ENCODE peak calls at places on chromosomes 4 and X, in six cellular contexts. One of them, this sample, is unnamed.

GRCh38 chrX:47661539-47661938 is 2.6 kb upstream of the UXT start:
- DNase-seq in A549: no peak
- DNase-seq in NB4: no peak
- DNase-seq in endothelial cell of umbilical vein: no peak
- DNase-seq in HepG2: no peak
- DNase-seq in K562: no peak
- DNase-seq in this sample: no peak

GRCh38 chrX:107135076-107135964 is 16.7 kb upstream of the RBM41 start:
- DNase-seq in A549: peak
- DNase-seq in NB4: peak
- DNase-seq in endothelial cell of umbilical vein: no peak
- DNase-seq in HepG2: peak
- DNase-seq in K562: peak
- DNase-seq in this sample: no peak

GRCh38 chrX:21745756-21746155 is 12.2 kb downstream of the SMPX start:
- DNase-seq in A549: peak
- DNase-seq in NB4: peak
- DNase-seq in endothelial cell of umbilical vein: peak
- DNase-seq in HepG2: no peak
- DNase-seq in K562: peak
- DNase-seq in this sample: no peak

GRCh38 chr4:126046081-126046614 is 731.4 kb downstream of the FAT4 start:
- DNase-seq in A549: no peak
- DNase-seq in NB4: no peak
- DNase-seq in endothelial cell of umbilical vein: no peak
- DNase-seq in HepG2: no peak
- DNase-seq in K562: no peak
- DNase-seq in this sample: no peak

GRCh38 chr4:41692717-41693345 is 55.7 kb downstream of the PHOX2B start:
- DNase-seq in A549: peak
- DNase-seq in NB4: peak
- DNase-seq in endothelial cell of umbilical vein: peak
- DNase-seq in HepG2: peak
- DNase-seq in K562: peak
- DNase-seq in this sample: no peak

GRCh38 chrX:8139713-8140112 is 31.4 kb downstream of the VCX2 start:
- DNase-seq in A549: no peak
- DNase-seq in NB4: peak
- DNase-seq in endothelial cell of umbilical vein: no peak
- DNase-seq in HepG2: no peak
- DNase-seq in K562: no peak
- DNase-seq in this sample: no peak

GRCh38 chr4:52910115-52910514 is 48.0 kb downstream of the RASL11B start:
- DNase-seq in A549: no peak
- DNase-seq in NB4: no peak
- DNase-seq in endothelial cell of umbilical vein: no peak
- DNase-seq in HepG2: no peak
- DNase-seq in K562: no peak
- DNase-seq in this sample: no peak

GRCh38 chrX:131305926-131306325 is 16.8 kb upstream of the IGSF1 start:
- DNase-seq in A549: no peak
- DNase-seq in NB4: no peak
- DNase-seq in endothelial cell of umbilical vein: no peak
- DNase-seq in HepG2: no peak
- DNase-seq in K562: no peak
- DNase-seq in this sample: no peak

GRCh38 chrX:70461026-70461425 is 16.4 kb downstream of the DLG3 start:
- DNase-seq in A549: no peak
- DNase-seq in NB4: no peak
- DNase-seq in endothelial cell of umbilical vein: no peak
- DNase-seq in HepG2: no peak
- DNase-seq in K562: no peak
- DNase-seq in this sample: no peak

GRCh38 chrX:10630320-10630719 is 9.9 kb upstream of the MID1 start:
- DNase-seq in A549: no peak
- DNase-seq in NB4: no peak
- DNase-seq in endothelial cell of umbilical vein: no peak
- DNase-seq in HepG2: no peak
- DNase-seq in K562: no peak
- DNase-seq in this sample: no peak

GRCh38 chr4:155688211-155688610 is 21.6 kb downstream of the GUCY1A1 start:
- DNase-seq in A549: no peak
- DNase-seq in NB4: no peak
- DNase-seq in endothelial cell of umbilical vein: no peak
- DNase-seq in HepG2: no peak
- DNase-seq in K562: no peak
- DNase-seq in this sample: no peak

GRCh38 chr4:38009949-38010348 is 49.8 kb downstream of the PTTG2 start:
- DNase-seq in A549: no peak
- DNase-seq in NB4: no peak
- DNase-seq in endothelial cell of umbilical vein: no peak
- DNase-seq in HepG2: no peak
- DNase-seq in K562: no peak
- DNase-seq in this sample: no peak

GRCh38 chrX:16971694-16972093 is 25.2 kb downstream of the REPS2 start:
- DNase-seq in A549: no peak
- DNase-seq in NB4: no peak
- DNase-seq in endothelial cell of umbilical vein: no peak
- DNase-seq in HepG2: no peak
- DNase-seq in K562: no peak
- DNase-seq in this sample: no peak

GRCh38 chr4:147163311-147163710 is 217.6 kb upstream of the TTC29 start:
- DNase-seq in A549: no peak
- DNase-seq in NB4: no peak
- DNase-seq in endothelial cell of umbilical vein: no peak
- DNase-seq in HepG2: no peak
- DNase-seq in K562: no peak
- DNase-seq in this sample: no peak

GRCh38 chr4:88964450-88964849 is 92.5 kb downstream of the FAM13A start:
- DNase-seq in A549: peak
- DNase-seq in NB4: no peak
- DNase-seq in endothelial cell of umbilical vein: peak
- DNase-seq in HepG2: no peak
- DNase-seq in K562: no peak
- DNase-seq in this sample: no peak

GRCh38 chrX:29478336-29479069 is 736.9 kb upstream of the MAGEB2 start:
- DNase-seq in A549: peak
- DNase-seq in NB4: peak
- DNase-seq in endothelial cell of umbilical vein: peak
- DNase-seq in HepG2: peak
- DNase-seq in K562: peak
- DNase-seq in this sample: peak

GRCh38 chr4:6727081-6727942 is 11.3 kb downstream of the BLOC1S4 start:
- DNase-seq in A549: no peak
- DNase-seq in NB4: peak
- DNase-seq in endothelial cell of umbilical vein: no peak
- DNase-seq in HepG2: no peak
- DNase-seq in K562: peak
- DNase-seq in this sample: no peak

GRCh38 chrX:66007851-66008250 is 32.0 kb downstream of the VSIG4 start:
- DNase-seq in A549: no peak
- DNase-seq in NB4: no peak
- DNase-seq in endothelial cell of umbilical vein: no peak
- DNase-seq in HepG2: no peak
- DNase-seq in K562: no peak
- DNase-seq in this sample: no peak

GRCh38 chrX:70481871-70482270 is 37.2 kb downstream of the DLG3 start:
- DNase-seq in A549: no peak
- DNase-seq in NB4: no peak
- DNase-seq in endothelial cell of umbilical vein: no peak
- DNase-seq in HepG2: no peak
- DNase-seq in K562: no peak
- DNase-seq in this sample: no peak

GRCh38 chr4:187618701-187619278 is 376.8 kb upstream of the ZFP42 start:
- DNase-seq in A549: no peak
- DNase-seq in NB4: no peak
- DNase-seq in endothelial cell of umbilical vein: no peak
- DNase-seq in HepG2: no peak
- DNase-seq in K562: no peak
- DNase-seq in this sample: no peak

DNA sequence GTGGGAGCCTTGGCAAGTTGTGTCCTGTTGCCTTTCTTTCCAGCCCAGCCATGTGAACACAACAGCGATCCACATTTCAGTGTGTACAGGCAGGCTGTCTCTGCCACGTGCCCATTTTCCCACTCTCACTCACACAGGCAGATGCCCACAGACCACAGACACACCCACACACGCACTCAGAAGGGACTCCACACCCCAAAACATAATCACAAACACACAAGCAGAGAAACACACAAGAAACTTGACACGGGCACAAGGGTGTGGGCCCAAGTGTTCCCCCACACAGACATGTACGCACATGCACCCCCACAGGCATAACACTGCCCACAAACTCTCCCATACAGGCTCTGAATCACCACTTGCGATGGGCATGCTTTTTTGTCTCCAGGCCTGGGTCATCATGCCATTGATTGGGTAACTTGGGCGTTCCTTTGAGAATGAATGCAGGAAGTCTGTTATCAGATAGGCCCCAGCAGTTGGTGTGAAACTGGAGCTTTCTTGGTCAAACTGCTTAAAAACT is 84.3 kb downstream of the NBDY start:
- DNase-seq in A549: no peak
- DNase-seq in NB4: peak
- DNase-seq in endothelial cell of umbilical vein: peak
- DNase-seq in HepG2: no peak
- DNase-seq in K562: peak
- DNase-seq in this sample: no peak
- TF ChIP-seq MYC in A549: no peak
- TF ChIP-seq MYC in NB4: peak
- TF ChIP-seq MYC in endothelial cell of umbilical vein: no peak
- TF ChIP-seq MYC in HepG2: no peak
- TF ChIP-seq MYC in K562: no peak
- TF ChIP-seq MYC in this sample: no peak

GRCh38 chr4:139851133-139851532 is 185.5 kb downstream of the MGST2 start:
- DNase-seq in A549: no peak
- DNase-seq in NB4: no peak
- DNase-seq in endothelial cell of umbilical vein: no peak
- DNase-seq in HepG2: no peak
- DNase-seq in K562: no peak
- DNase-seq in this sample: no peak

GRCh38 chr4:139852612-139853269 is 187.1 kb downstream of the MGST2 start:
- DNase-seq in A549: no peak
- DNase-seq in NB4: no peak
- DNase-seq in endothelial cell of umbilical vein: no peak
- DNase-seq in HepG2: no peak
- DNase-seq in K562: no peak
- DNase-seq in this sample: no peak

GRCh38 chr4:139851639-139852038 is 186.0 kb downstream of the MGST2 start:
- DNase-seq in A549: no peak
- DNase-seq in NB4: no peak
- DNase-seq in endothelial cell of umbilical vein: no peak
- DNase-seq in HepG2: no peak
- DNase-seq in K562: no peak
- DNase-seq in this sample: no peak

GRCh38 chr4:139857021-139857420 is 191.4 kb downstream of the MGST2 start:
- DNase-seq in A549: no peak
- DNase-seq in NB4: peak
- DNase-seq in endothelial cell of umbilical vein: peak
- DNase-seq in HepG2: peak
- DNase-seq in K562: no peak
- DNase-seq in this sample: no peak

GRCh38 chr4:139853309-139853708 is 187.7 kb downstream of the MGST2 start:
- DNase-seq in A549: no peak
- DNase-seq in NB4: no peak
- DNase-seq in endothelial cell of umbilical vein: no peak
- DNase-seq in HepG2: no peak
- DNase-seq in K562: no peak
- DNase-seq in this sample: no peak
- TF ChIP-seq MYC in A549: no peak
- TF ChIP-seq MYC in NB4: no peak
- TF ChIP-seq MYC in endothelial cell of umbilical vein: no peak
- TF ChIP-seq MYC in HepG2: no peak
- TF ChIP-seq MYC in K562: no peak
- TF ChIP-seq MYC in this sample: no peak

GRCh38 chr4:69576251-69576877 is 63.1 kb downstream of the UGT2A2 start:
- DNase-seq in A549: no peak
- DNase-seq in NB4: no peak
- DNase-seq in endothelial cell of umbilical vein: no peak
- DNase-seq in HepG2: no peak
- DNase-seq in K562: no peak
- DNase-seq in this sample: no peak
- TF ChIP-seq MYC in A549: no peak
- TF ChIP-seq MYC in NB4: no peak
- TF ChIP-seq MYC in endothelial cell of umbilical vein: no peak
- TF ChIP-seq MYC in HepG2: no peak
- TF ChIP-seq MYC in K562: no peak
- TF ChIP-seq MYC in this sample: no peak

GRCh38 chrX:34656467-34656841 is 631 bp downstream of the TMEM47 start:
- DNase-seq in A549: no peak
- DNase-seq in NB4: no peak
- DNase-seq in endothelial cell of umbilical vein: peak
- DNase-seq in HepG2: no peak
- DNase-seq in K562: no peak
- DNase-seq in this sample: no peak

GRCh38 chrX:34654939-34655338 is 2.1 kb downstream of the TMEM47 start:
- DNase-seq in A549: no peak
- DNase-seq in NB4: no peak
- DNase-seq in endothelial cell of umbilical vein: peak
- DNase-seq in HepG2: no peak
- DNase-seq in K562: no peak
- DNase-seq in this sample: no peak

GRCh38 chrX:34655496-34656258 is 1.4 kb downstream of the TMEM47 start:
- DNase-seq in A549: no peak
- DNase-seq in NB4: no peak
- DNase-seq in endothelial cell of umbilical vein: peak
- DNase-seq in HepG2: no peak
- DNase-seq in K562: no peak
- DNase-seq in this sample: no peak

GRCh38 chrX:34658316-34658715 is 1.2 kb upstream of the TMEM47 start:
- DNase-seq in A549: no peak
- DNase-seq in NB4: no peak
- DNase-seq in endothelial cell of umbilical vein: no peak
- DNase-seq in HepG2: no peak
- DNase-seq in K562: no peak
- DNase-seq in this sample: no peak

DNA sequence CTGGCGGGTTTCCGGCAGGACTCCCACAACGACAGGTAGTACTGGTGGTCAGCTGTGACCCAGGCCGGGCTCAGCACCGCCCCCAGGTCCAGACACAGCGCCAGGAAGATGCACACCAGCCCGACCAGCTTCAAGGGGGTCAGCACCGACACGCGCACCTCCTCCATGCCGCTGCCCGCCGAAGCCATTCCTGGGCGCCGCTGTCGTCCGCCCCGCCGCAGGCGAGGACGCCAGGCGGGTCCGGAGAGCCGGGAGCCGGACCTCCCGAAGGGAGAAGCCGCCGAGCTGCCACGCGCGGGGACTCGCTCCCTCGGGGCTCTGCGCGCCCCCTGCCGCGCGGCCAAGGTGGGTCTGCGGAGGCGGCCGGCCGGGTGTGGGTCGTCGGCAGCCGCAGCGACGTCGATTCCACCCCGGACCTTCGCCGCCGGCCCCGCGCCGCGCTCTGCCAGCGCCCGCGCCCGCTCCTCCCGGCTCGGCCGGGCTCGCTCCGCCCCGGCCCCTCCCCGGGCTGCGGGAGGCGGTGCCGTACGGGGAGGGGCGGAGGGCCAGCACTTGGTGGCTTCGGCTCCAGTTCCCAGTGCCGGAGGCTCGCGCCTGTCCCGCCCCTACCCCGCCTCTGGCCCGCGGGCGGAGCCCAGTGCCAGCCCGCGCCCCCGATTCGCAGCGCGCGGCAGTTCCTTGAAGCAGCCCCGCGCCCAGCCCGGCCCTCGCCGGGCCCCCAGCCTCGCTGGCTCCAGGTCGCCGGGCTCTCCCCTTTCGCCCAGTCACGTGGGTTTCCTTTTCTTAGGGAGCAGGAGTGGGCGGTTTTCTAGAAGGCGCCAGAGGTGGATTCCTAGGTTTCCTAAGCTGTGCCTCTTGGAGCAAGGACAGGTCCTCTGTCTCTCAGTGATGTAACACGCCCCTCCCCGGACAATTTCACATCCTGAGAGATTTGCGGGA is at the start of gene TMEM47:
- DNase-seq in A549: peak
- DNase-seq in NB4: no peak
- DNase-seq in endothelial cell of umbilical vein: peak
- DNase-seq in HepG2: no peak
- DNase-seq in K562: peak
- DNase-seq in this sample: no peak
- TF ChIP-seq MYC in A549: no peak
- TF ChIP-seq MYC in NB4: no peak
- TF ChIP-seq MYC in endothelial cell of umbilical vein: no peak
- TF ChIP-seq MYC in HepG2: no peak
- TF ChIP-seq MYC in K562: no peak
- TF ChIP-seq MYC in this sample: no peak

This sample was measured in GM12878.